ENCODE peak calls at places on chromosomes 5 and 9, in five cellular contexts. C, Y, E, M and B are unnamed samples.

GRCh38 chr5:159096555-159097460 is 2.9 kb downstream of the EBF1 start:
- DNase-seq in Y (peak), M (peak), C (no peak), E (no peak), B (no peak)

GRCh38 chr5:82728931-82729717 is 348.1 kb downstream of the TMEM167A start:
- DNase-seq in M (no peak), E (no peak), Y (no peak), C (no peak), B (no peak)

GRCh38 chr9:114518599-114519022 is 13.3 kb upstream of the WHRN start:
- DNase-seq in M (no peak), Y (peak), E (no peak), C (no peak), B (peak)

GRCh38 chr9:79652598-79652997 is 80.8 kb downstream of the TLE4 start:
- DNase-seq in Y (no peak), C (no peak), M (no peak), E (no peak), B (no peak)

GRCh38 chr9:93261281-93261680 is 77.3 kb downstream of the WNK2 start:
- DNase-seq in C (no peak), E (no peak), M (no peak), Y (peak), B (no peak)

GRCh38 chr5:102858221-102858620 is 103.1 kb downstream of the PAM start:
- DNase-seq in Y (no peak), M (no peak), C (no peak), E (no peak), B (no peak)

GRCh38 chr5:10301842-10302610 is 5.7 kb downstream of the CMBL start:
- DNase-seq in C (peak), M (peak), E (peak), Y (no peak), B (no peak)

GRCh38 chr9:3040761-3041160 is 196.9 kb upstream of the PUM3 start:
- DNase-seq in C (no peak), E (no peak), Y (no peak), M (no peak), B (no peak)

GRCh38 chr9:69486498-69486897 is 161.5 kb downstream of the ENTREP1 start:
- DNase-seq in Y (no peak), E (no peak), M (no peak), C (no peak), B (no peak)

GRCh38 chr5:31833710-31834109 is 194.8 kb downstream of the PDZD2 start:
- DNase-seq in C (no peak), M (no peak), E (no peak), Y (no peak), B (no peak)

GRCh38 chr5:139294372-139295165 is 1.0 kb downstream of the MATR3 start:
- DNase-seq in M (peak), E (peak), C (peak), Y (peak), B (peak)

GRCh38 chr5:165695796-165696195 is 2190.4 kb downstream of the MAT2B start:
- DNase-seq in C (no peak), M (no peak), E (no peak), Y (no peak), B (no peak)

GRCh38 chr9:127792417-127793031 is 6.7 kb downstream of the CDK9 start:
- DNase-seq in M (no peak), Y (no peak), C (no peak), E (no peak), B (no peak)

GRCh38 chr9:127789179-127789578 is 3.3 kb downstream of the CDK9 start:
- DNase-seq in E (no peak), M (no peak), Y (no peak), C (no peak), B (no peak)

GRCh38 chr9:127790094-127790855 is 4.4 kb downstream of the CDK9 start:
- DNase-seq in C (no peak), M (no peak), E (no peak), Y (no peak), B (no peak)

GRCh38 chr9:127793093-127793708 is 7.4 kb downstream of the CDK9 start:
- DNase-seq in C (no peak), E (no peak), M (no peak), Y (no peak), B (no peak)

GRCh38 chr9:127791085-127791484 is 5.3 kb downstream of the CDK9 start:
- DNase-seq in C (no peak), Y (no peak), E (no peak), M (no peak), B (no peak)
- TF ChIP-seq CTCF in C (no peak), Y (no peak), E (no peak), M (no peak), B (no peak)

DNA sequence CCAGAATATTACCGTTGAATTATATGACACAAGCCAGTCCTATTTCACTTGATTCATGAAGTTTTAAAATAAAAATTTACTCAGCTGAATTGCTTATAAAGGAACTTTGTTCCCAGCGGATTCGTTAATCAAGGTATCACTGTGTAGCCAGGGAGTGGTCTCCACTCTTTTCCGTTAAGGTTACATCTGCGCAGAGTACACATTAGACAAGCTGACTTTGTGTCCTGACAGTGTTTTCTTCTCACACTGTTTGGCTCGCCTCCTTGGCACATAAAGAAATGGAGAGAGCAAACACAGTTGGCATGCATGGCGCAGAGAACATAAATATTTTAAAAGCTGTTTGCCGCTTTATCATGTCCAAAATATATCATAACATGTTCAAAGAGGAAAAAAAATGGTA is 153.3 kb downstream of the EDIL3 start:
- DNase-seq in E (no peak), Y (no peak), C (no peak), M (no peak), B (no peak)
- TF ChIP-seq CTCF in E (no peak), Y (no peak), C (no peak), M (no peak), B (no peak)

DNA sequence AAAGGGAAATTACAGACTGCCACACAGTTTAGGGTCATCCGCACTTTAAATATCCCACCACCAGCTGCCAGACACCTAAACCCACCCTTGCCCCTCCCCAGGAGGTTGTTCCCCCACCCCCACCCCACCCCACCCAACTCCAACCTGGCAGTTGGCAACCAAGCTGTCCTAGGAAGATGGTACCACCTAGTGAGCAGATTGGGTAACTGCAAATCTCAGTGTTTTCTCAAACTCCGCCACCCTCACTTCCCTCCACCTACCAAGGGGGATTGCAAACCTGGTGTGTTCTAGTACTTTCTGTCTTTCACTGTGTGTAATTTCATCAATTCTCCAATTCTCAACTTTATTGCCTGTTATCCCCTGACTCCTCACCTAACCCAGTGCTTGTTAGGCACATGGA is 323.8 kb upstream of the IRX2 start:
- DNase-seq in E (no peak), Y (no peak), M (no peak), C (no peak), B (no peak)
- TF ChIP-seq CTCF in E (peak), Y (no peak), M (no peak), C (no peak), B (no peak)

GRCh38 chr9:78439192-78439865 is 142.4 kb downstream of the PSAT1 start:
- DNase-seq in M (peak), Y (peak), E (peak), C (peak), B (peak)
- TF ChIP-seq CTCF in M (peak), Y (peak), E (peak), C (peak), B (peak)

DNA sequence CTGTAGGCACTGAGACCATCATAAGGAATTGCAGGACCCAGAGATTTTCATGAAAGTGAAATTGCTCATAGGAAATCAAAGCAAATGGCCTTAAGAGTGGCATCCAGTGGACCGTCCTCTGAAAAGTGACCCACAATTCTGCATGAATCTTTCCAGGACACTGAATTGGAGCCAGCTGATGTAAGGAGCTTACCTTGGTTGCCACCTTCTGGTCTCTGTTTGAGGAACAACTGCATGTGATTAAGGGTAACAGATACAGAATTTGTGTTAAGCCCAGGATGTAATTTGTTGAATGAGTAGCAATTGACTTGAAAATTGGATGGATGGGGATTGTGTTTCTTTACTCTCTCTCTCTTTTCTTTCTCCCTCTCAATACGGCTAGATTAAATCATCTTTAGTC is 49.9 kb upstream of the GAS1 start:
- DNase-seq in C (no peak), E (peak), Y (no peak), M (no peak), B (no peak)
- TF ChIP-seq CTCF in C (no peak), E (peak), Y (no peak), M (no peak), B (no peak)

DNA sequence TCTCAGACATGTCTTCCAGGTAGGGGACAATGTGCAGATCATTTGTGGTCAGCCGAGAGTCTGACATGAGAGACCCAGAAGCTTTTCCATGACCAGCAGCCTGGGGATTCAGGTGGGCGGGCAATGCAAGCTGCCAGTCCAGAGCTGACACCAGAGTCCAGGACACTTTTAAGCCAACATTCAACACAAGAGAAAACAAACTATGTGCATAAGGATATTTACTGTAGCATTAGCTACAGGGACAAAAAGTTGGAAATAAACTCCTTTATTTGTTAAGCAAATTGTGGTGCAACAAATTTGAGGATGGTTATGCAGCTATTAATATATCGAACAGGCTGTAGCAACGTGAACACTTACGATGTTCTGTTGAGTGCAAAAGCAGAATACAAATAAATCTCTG is 9.9 kb upstream of the RNF130 start:
- DNase-seq in C (no peak), Y (no peak), M (no peak), E (no peak), B (no peak)
- TF ChIP-seq CTCF in C (no peak), Y (no peak), M (no peak), E (no peak), B (no peak)